ENCODE peak calls at places on chromosomes 6 and 20, in six cellular contexts. One of them, this sample, is unnamed.
A peak's percentile ranks its signal among the peaks of the same experiment; 100 is the strongest.

GRCh38 chr6:36334832-36335459 is 1.7 kb downstream of the BNIP5 start:
- DNase-seq in stimulated activated CD4-positive, alpha-beta T cell treated with anti-CD3 and anti-CD28 coated beads, Interleukin-2, amount 100 ng/mL, for 24 hours: no peak
- DNase-seq in left kidney: peak; percentile 36
- DNase-seq in cardiac muscle cell: no peak
- DNase-seq in stimulated activated naive B cell treated with anti-CD40 and anti-IgM and Interleukin-4, amounts not matched to agents 10 μg/mL and 1 μg/mL and 100 μg/mL, for 72 hours: no peak
- DNase-seq in MM.1S: no peak
- DNase-seq in this sample: no peak

GRCh38 chr6:71333700-71334099 is 45.1 kb downstream of the OGFRL1 start:
- DNase-seq in stimulated activated CD4-positive, alpha-beta T cell treated with anti-CD3 and anti-CD28 coated beads, Interleukin-2, amount 100 ng/mL, for 24 hours: no peak
- DNase-seq in left kidney: no peak
- DNase-seq in cardiac muscle cell: no peak
- DNase-seq in stimulated activated naive B cell treated with anti-CD40 and anti-IgM and Interleukin-4, amounts not matched to agents 10 μg/mL and 1 μg/mL and 100 μg/mL, for 72 hours: no peak
- DNase-seq in MM.1S: no peak
- DNase-seq in this sample: no peak

GRCh38 chr20:43138061-43138860 is 51.4 kb downstream of the PTPRT start:
- DNase-seq in stimulated activated CD4-positive, alpha-beta T cell treated with anti-CD3 and anti-CD28 coated beads, Interleukin-2, amount 100 ng/mL, for 24 hours: no peak
- DNase-seq in left kidney: no peak
- DNase-seq in cardiac muscle cell: no peak
- DNase-seq in stimulated activated naive B cell treated with anti-CD40 and anti-IgM and Interleukin-4, amounts not matched to agents 10 μg/mL and 1 μg/mL and 100 μg/mL, for 72 hours: no peak
- DNase-seq in MM.1S: no peak
- DNase-seq in this sample: no peak

GRCh38 chr6:125789576-125790402 is 971 bp upstream of the NCOA7 start:
- DNase-seq in stimulated activated CD4-positive, alpha-beta T cell treated with anti-CD3 and anti-CD28 coated beads, Interleukin-2, amount 100 ng/mL, for 24 hours: peak; percentile 50
- DNase-seq in left kidney: peak; percentile 75
- DNase-seq in cardiac muscle cell: peak; percentile 14
- DNase-seq in stimulated activated naive B cell treated with anti-CD40 and anti-IgM and Interleukin-4, amounts not matched to agents 10 μg/mL and 1 μg/mL and 100 μg/mL, for 72 hours: no peak
- DNase-seq in MM.1S: peak; percentile 58
- DNase-seq in this sample: peak; percentile 55

GRCh38 chr20:36349384-36350170 is 43.4 kb downstream of the DLGAP4 start:
- DNase-seq in stimulated activated CD4-positive, alpha-beta T cell treated with anti-CD3 and anti-CD28 coated beads, Interleukin-2, amount 100 ng/mL, for 24 hours: no peak
- DNase-seq in left kidney: no peak
- DNase-seq in cardiac muscle cell: no peak
- DNase-seq in stimulated activated naive B cell treated with anti-CD40 and anti-IgM and Interleukin-4, amounts not matched to agents 10 μg/mL and 1 μg/mL and 100 μg/mL, for 72 hours: no peak
- DNase-seq in MM.1S: no peak
- DNase-seq in this sample: no peak

GRCh38 chr6:118725944-118726343 is 74.6 kb upstream of the CEP85L start:
- DNase-seq in stimulated activated CD4-positive, alpha-beta T cell treated with anti-CD3 and anti-CD28 coated beads, Interleukin-2, amount 100 ng/mL, for 24 hours: peak; percentile 76
- DNase-seq in left kidney: no peak
- DNase-seq in cardiac muscle cell: no peak
- DNase-seq in stimulated activated naive B cell treated with anti-CD40 and anti-IgM and Interleukin-4, amounts not matched to agents 10 μg/mL and 1 μg/mL and 100 μg/mL, for 72 hours: no peak
- DNase-seq in MM.1S: no peak
- DNase-seq in this sample: no peak

GRCh38 chr6:56255370-56255769 is 8.0 kb upstream of the COL21A1 start:
- DNase-seq in stimulated activated CD4-positive, alpha-beta T cell treated with anti-CD3 and anti-CD28 coated beads, Interleukin-2, amount 100 ng/mL, for 24 hours: no peak
- DNase-seq in left kidney: peak; percentile 16
- DNase-seq in cardiac muscle cell: no peak
- DNase-seq in stimulated activated naive B cell treated with anti-CD40 and anti-IgM and Interleukin-4, amounts not matched to agents 10 μg/mL and 1 μg/mL and 100 μg/mL, for 72 hours: no peak
- DNase-seq in MM.1S: no peak
- DNase-seq in this sample: no peak

GRCh38 chr6:157233156-157233555 is 90.2 kb downstream of the TMEM242 start:
- DNase-seq in stimulated activated CD4-positive, alpha-beta T cell treated with anti-CD3 and anti-CD28 coated beads, Interleukin-2, amount 100 ng/mL, for 24 hours: no peak
- DNase-seq in left kidney: no peak
- DNase-seq in cardiac muscle cell: no peak
- DNase-seq in stimulated activated naive B cell treated with anti-CD40 and anti-IgM and Interleukin-4, amounts not matched to agents 10 μg/mL and 1 μg/mL and 100 μg/mL, for 72 hours: no peak
- DNase-seq in MM.1S: no peak
- DNase-seq in this sample: no peak

GRCh38 chr6:111486921-111487320 is 3.9 kb upstream of the REV3L start:
- DNase-seq in stimulated activated CD4-positive, alpha-beta T cell treated with anti-CD3 and anti-CD28 coated beads, Interleukin-2, amount 100 ng/mL, for 24 hours: no peak
- DNase-seq in left kidney: no peak
- DNase-seq in cardiac muscle cell: no peak
- DNase-seq in stimulated activated naive B cell treated with anti-CD40 and anti-IgM and Interleukin-4, amounts not matched to agents 10 μg/mL and 1 μg/mL and 100 μg/mL, for 72 hours: no peak
- DNase-seq in MM.1S: no peak
- DNase-seq in this sample: no peak

GRCh38 chr6:89084954-89085353 is 4.4 kb downstream of the PNRC1 start:
- DNase-seq in stimulated activated CD4-positive, alpha-beta T cell treated with anti-CD3 and anti-CD28 coated beads, Interleukin-2, amount 100 ng/mL, for 24 hours: no peak
- DNase-seq in left kidney: no peak
- DNase-seq in cardiac muscle cell: no peak
- DNase-seq in stimulated activated naive B cell treated with anti-CD40 and anti-IgM and Interleukin-4, amounts not matched to agents 10 μg/mL and 1 μg/mL and 100 μg/mL, for 72 hours: no peak
- DNase-seq in MM.1S: no peak
- DNase-seq in this sample: no peak

GRCh38 chr6:150271501-150272263 is 97.1 kb upstream of the IYD start:
- DNase-seq in stimulated activated CD4-positive, alpha-beta T cell treated with anti-CD3 and anti-CD28 coated beads, Interleukin-2, amount 100 ng/mL, for 24 hours: no peak
- DNase-seq in left kidney: no peak
- DNase-seq in cardiac muscle cell: no peak
- DNase-seq in stimulated activated naive B cell treated with anti-CD40 and anti-IgM and Interleukin-4, amounts not matched to agents 10 μg/mL and 1 μg/mL and 100 μg/mL, for 72 hours: no peak
- DNase-seq in MM.1S: no peak
- DNase-seq in this sample: no peak

GRCh38 chr6:3919130-3919628 is 70.0 kb downstream of the FAM50B start:
- DNase-seq in stimulated activated CD4-positive, alpha-beta T cell treated with anti-CD3 and anti-CD28 coated beads, Interleukin-2, amount 100 ng/mL, for 24 hours: no peak
- DNase-seq in left kidney: peak; percentile 26
- DNase-seq in cardiac muscle cell: peak; percentile 49
- DNase-seq in stimulated activated naive B cell treated with anti-CD40 and anti-IgM and Interleukin-4, amounts not matched to agents 10 μg/mL and 1 μg/mL and 100 μg/mL, for 72 hours: no peak
- DNase-seq in MM.1S: no peak
- DNase-seq in this sample: no peak

GRCh38 chr6:5665173-5665572 is 341.6 kb downstream of the NRN1 start:
- DNase-seq in stimulated activated CD4-positive, alpha-beta T cell treated with anti-CD3 and anti-CD28 coated beads, Interleukin-2, amount 100 ng/mL, for 24 hours: no peak
- DNase-seq in left kidney: no peak
- DNase-seq in cardiac muscle cell: no peak
- DNase-seq in stimulated activated naive B cell treated with anti-CD40 and anti-IgM and Interleukin-4, amounts not matched to agents 10 μg/mL and 1 μg/mL and 100 μg/mL, for 72 hours: peak; percentile 23
- DNase-seq in MM.1S: peak; percentile 42
- DNase-seq in this sample: no peak

GRCh38 chr20:59415224-59415623 is 114.8 kb downstream of the EDN3 start:
- DNase-seq in stimulated activated CD4-positive, alpha-beta T cell treated with anti-CD3 and anti-CD28 coated beads, Interleukin-2, amount 100 ng/mL, for 24 hours: no peak
- DNase-seq in left kidney: no peak
- DNase-seq in cardiac muscle cell: no peak
- DNase-seq in stimulated activated naive B cell treated with anti-CD40 and anti-IgM and Interleukin-4, amounts not matched to agents 10 μg/mL and 1 μg/mL and 100 μg/mL, for 72 hours: no peak
- DNase-seq in MM.1S: no peak
- DNase-seq in this sample: no peak

GRCh38 chr20:38692436-38693411 is 31.6 kb upstream of the SLC32A1 start:
- DNase-seq in stimulated activated CD4-positive, alpha-beta T cell treated with anti-CD3 and anti-CD28 coated beads, Interleukin-2, amount 100 ng/mL, for 24 hours: peak; percentile 62
- DNase-seq in left kidney: peak; percentile 95
- DNase-seq in cardiac muscle cell: peak; percentile 92
- DNase-seq in stimulated activated naive B cell treated with anti-CD40 and anti-IgM and Interleukin-4, amounts not matched to agents 10 μg/mL and 1 μg/mL and 100 μg/mL, for 72 hours: no peak
- DNase-seq in MM.1S: peak; percentile 63
- DNase-seq in this sample: no peak

GRCh38 chr6:17986656-17987575 is 519 bp downstream of the KIF13A start:
- DNase-seq in stimulated activated CD4-positive, alpha-beta T cell treated with anti-CD3 and anti-CD28 coated beads, Interleukin-2, amount 100 ng/mL, for 24 hours: peak; percentile 17
- DNase-seq in left kidney: peak; percentile 90
- DNase-seq in cardiac muscle cell: peak; percentile 70
- DNase-seq in stimulated activated naive B cell treated with anti-CD40 and anti-IgM and Interleukin-4, amounts not matched to agents 10 μg/mL and 1 μg/mL and 100 μg/mL, for 72 hours: no peak
- DNase-seq in MM.1S: peak; percentile 6
- DNase-seq in this sample: no peak

GRCh38 chr6:96014846-96015245 is 928 bp upstream of the FUT9 start:
- DNase-seq in stimulated activated CD4-positive, alpha-beta T cell treated with anti-CD3 and anti-CD28 coated beads, Interleukin-2, amount 100 ng/mL, for 24 hours: no peak
- DNase-seq in left kidney: peak; percentile 31
- DNase-seq in cardiac muscle cell: no peak
- DNase-seq in stimulated activated naive B cell treated with anti-CD40 and anti-IgM and Interleukin-4, amounts not matched to agents 10 μg/mL and 1 μg/mL and 100 μg/mL, for 72 hours: no peak
- DNase-seq in MM.1S: no peak
- DNase-seq in this sample: no peak

GRCh38 chr6:125107896-125108295 is 45.7 kb upstream of the TPD52L1 start:
- DNase-seq in stimulated activated CD4-positive, alpha-beta T cell treated with anti-CD3 and anti-CD28 coated beads, Interleukin-2, amount 100 ng/mL, for 24 hours: no peak
- DNase-seq in left kidney: no peak
- DNase-seq in cardiac muscle cell: no peak
- DNase-seq in stimulated activated naive B cell treated with anti-CD40 and anti-IgM and Interleukin-4, amounts not matched to agents 10 μg/mL and 1 μg/mL and 100 μg/mL, for 72 hours: no peak
- DNase-seq in MM.1S: no peak
- DNase-seq in this sample: no peak

GRCh38 chr6:149846321-149846720 is 17.8 kb downstream of the LRP11 start:
- DNase-seq in stimulated activated CD4-positive, alpha-beta T cell treated with anti-CD3 and anti-CD28 coated beads, Interleukin-2, amount 100 ng/mL, for 24 hours: no peak
- DNase-seq in left kidney: no peak
- DNase-seq in cardiac muscle cell: no peak
- DNase-seq in stimulated activated naive B cell treated with anti-CD40 and anti-IgM and Interleukin-4, amounts not matched to agents 10 μg/mL and 1 μg/mL and 100 μg/mL, for 72 hours: no peak
- DNase-seq in MM.1S: no peak
- DNase-seq in this sample: no peak

GRCh38 chr6:106927531-106928398 is 46.8 kb downstream of the CD24 start:
- DNase-seq in stimulated activated CD4-positive, alpha-beta T cell treated with anti-CD3 and anti-CD28 coated beads, Interleukin-2, amount 100 ng/mL, for 24 hours: peak; percentile 36
- DNase-seq in left kidney: peak; percentile 94
- DNase-seq in cardiac muscle cell: peak; percentile 91
- DNase-seq in stimulated activated naive B cell treated with anti-CD40 and anti-IgM and Interleukin-4, amounts not matched to agents 10 μg/mL and 1 μg/mL and 100 μg/mL, for 72 hours: no peak
- DNase-seq in MM.1S: peak; percentile 53
- DNase-seq in this sample: no peak

GRCh38 chr20:64216036-64216435 is 39.5 kb upstream of the PCMTD2 start:
- DNase-seq in stimulated activated CD4-positive, alpha-beta T cell treated with anti-CD3 and anti-CD28 coated beads, Interleukin-2, amount 100 ng/mL, for 24 hours: no peak
- DNase-seq in left kidney: no peak
- DNase-seq in cardiac muscle cell: no peak
- DNase-seq in stimulated activated naive B cell treated with anti-CD40 and anti-IgM and Interleukin-4, amounts not matched to agents 10 μg/mL and 1 μg/mL and 100 μg/mL, for 72 hours: no peak
- DNase-seq in MM.1S: no peak
- DNase-seq in this sample: no peak

GRCh38 chr6:130946076-130946475 is 117.0 kb downstream of the EPB41L2 start:
- DNase-seq in stimulated activated CD4-positive, alpha-beta T cell treated with anti-CD3 and anti-CD28 coated beads, Interleukin-2, amount 100 ng/mL, for 24 hours: no peak
- DNase-seq in left kidney: no peak
- DNase-seq in cardiac muscle cell: no peak
- DNase-seq in stimulated activated naive B cell treated with anti-CD40 and anti-IgM and Interleukin-4, amounts not matched to agents 10 μg/mL and 1 μg/mL and 100 μg/mL, for 72 hours: no peak
- DNase-seq in MM.1S: no peak
- DNase-seq in this sample: no peak

GRCh38 chr6:111663692-111664564 is 58.2 kb upstream of the TRAF3IP2 start:
- DNase-seq in stimulated activated CD4-positive, alpha-beta T cell treated with anti-CD3 and anti-CD28 coated beads, Interleukin-2, amount 100 ng/mL, for 24 hours: no peak
- DNase-seq in left kidney: peak; percentile 96
- DNase-seq in cardiac muscle cell: peak; percentile 79
- DNase-seq in stimulated activated naive B cell treated with anti-CD40 and anti-IgM and Interleukin-4, amounts not matched to agents 10 μg/mL and 1 μg/mL and 100 μg/mL, for 72 hours: no peak
- DNase-seq in MM.1S: no peak
- DNase-seq in this sample: peak; percentile 33

GRCh38 chr6:33147807-33148666 is 44.2 kb downstream of the COL11A2 start:
- DNase-seq in stimulated activated CD4-positive, alpha-beta T cell treated with anti-CD3 and anti-CD28 coated beads, Interleukin-2, amount 100 ng/mL, for 24 hours: no peak
- DNase-seq in left kidney: peak; percentile 69
- DNase-seq in cardiac muscle cell: peak; percentile 49
- DNase-seq in stimulated activated naive B cell treated with anti-CD40 and anti-IgM and Interleukin-4, amounts not matched to agents 10 μg/mL and 1 μg/mL and 100 μg/mL, for 72 hours: no peak
- DNase-seq in MM.1S: no peak
- DNase-seq in this sample: no peak

GRCh38 chr6:75481936-75482593 is 11.5 kb downstream of the FILIP1 start:
- DNase-seq in stimulated activated CD4-positive, alpha-beta T cell treated with anti-CD3 and anti-CD28 coated beads, Interleukin-2, amount 100 ng/mL, for 24 hours: no peak
- DNase-seq in left kidney: no peak
- DNase-seq in cardiac muscle cell: no peak
- DNase-seq in stimulated activated naive B cell treated with anti-CD40 and anti-IgM and Interleukin-4, amounts not matched to agents 10 μg/mL and 1 μg/mL and 100 μg/mL, for 72 hours: no peak
- DNase-seq in MM.1S: no peak
- DNase-seq in this sample: no peak

GRCh38 chr6:158408552-158409130 is 96.4 kb downstream of the TULP4 start:
- DNase-seq in stimulated activated CD4-positive, alpha-beta T cell treated with anti-CD3 and anti-CD28 coated beads, Interleukin-2, amount 100 ng/mL, for 24 hours: no peak
- DNase-seq in left kidney: peak; percentile 45
- DNase-seq in cardiac muscle cell: peak; percentile 25
- DNase-seq in stimulated activated naive B cell treated with anti-CD40 and anti-IgM and Interleukin-4, amounts not matched to agents 10 μg/mL and 1 μg/mL and 100 μg/mL, for 72 hours: no peak
- DNase-seq in MM.1S: no peak
- DNase-seq in this sample: no peak

GRCh38 chr20:45174434-45175364 is at the start of gene PI3:
- DNase-seq in stimulated activated CD4-positive, alpha-beta T cell treated with anti-CD3 and anti-CD28 coated beads, Interleukin-2, amount 100 ng/mL, for 24 hours: no peak
- DNase-seq in left kidney: no peak
- DNase-seq in cardiac muscle cell: no peak
- DNase-seq in stimulated activated naive B cell treated with anti-CD40 and anti-IgM and Interleukin-4, amounts not matched to agents 10 μg/mL and 1 μg/mL and 100 μg/mL, for 72 hours: no peak
- DNase-seq in MM.1S: no peak
- DNase-seq in this sample: no peak

GRCh38 chr6:150267686-150268561 is 100.9 kb upstream of the IYD start:
- DNase-seq in stimulated activated CD4-positive, alpha-beta T cell treated with anti-CD3 and anti-CD28 coated beads, Interleukin-2, amount 100 ng/mL, for 24 hours: no peak
- DNase-seq in left kidney: peak; percentile 41
- DNase-seq in cardiac muscle cell: no peak
- DNase-seq in stimulated activated naive B cell treated with anti-CD40 and anti-IgM and Interleukin-4, amounts not matched to agents 10 μg/mL and 1 μg/mL and 100 μg/mL, for 72 hours: no peak
- DNase-seq in MM.1S: no peak
- DNase-seq in this sample: no peak

GRCh38 chr6:22383016-22383415 is 86.2 kb upstream of the PRL start:
- DNase-seq in stimulated activated CD4-positive, alpha-beta T cell treated with anti-CD3 and anti-CD28 coated beads, Interleukin-2, amount 100 ng/mL, for 24 hours: no peak
- DNase-seq in left kidney: no peak
- DNase-seq in cardiac muscle cell: no peak
- DNase-seq in stimulated activated naive B cell treated with anti-CD40 and anti-IgM and Interleukin-4, amounts not matched to agents 10 μg/mL and 1 μg/mL and 100 μg/mL, for 72 hours: no peak
- DNase-seq in MM.1S: no peak
- DNase-seq in this sample: no peak

GRCh38 chr6:127606131-127606562 is 29.2 kb downstream of the C6orf58 start:
- DNase-seq in stimulated activated CD4-positive, alpha-beta T cell treated with anti-CD3 and anti-CD28 coated beads, Interleukin-2, amount 100 ng/mL, for 24 hours: no peak
- DNase-seq in left kidney: peak; percentile 95
- DNase-seq in cardiac muscle cell: peak; percentile 75
- DNase-seq in stimulated activated naive B cell treated with anti-CD40 and anti-IgM and Interleukin-4, amounts not matched to agents 10 μg/mL and 1 μg/mL and 100 μg/mL, for 72 hours: no peak
- DNase-seq in MM.1S: peak; percentile 15
- DNase-seq in this sample: no peak

GRCh38 chr6:47306887-47307286 is 2.8 kb downstream of the TNFRSF21 start:
- DNase-seq in stimulated activated CD4-positive, alpha-beta T cell treated with anti-CD3 and anti-CD28 coated beads, Interleukin-2, amount 100 ng/mL, for 24 hours: no peak
- DNase-seq in left kidney: no peak
- DNase-seq in cardiac muscle cell: no peak
- DNase-seq in stimulated activated naive B cell treated with anti-CD40 and anti-IgM and Interleukin-4, amounts not matched to agents 10 μg/mL and 1 μg/mL and 100 μg/mL, for 72 hours: no peak
- DNase-seq in MM.1S: no peak
- DNase-seq in this sample: no peak

GRCh38 chr20:58005581-58006345 is 222.7 kb downstream of the ANKRD60 start:
- DNase-seq in stimulated activated CD4-positive, alpha-beta T cell treated with anti-CD3 and anti-CD28 coated beads, Interleukin-2, amount 100 ng/mL, for 24 hours: no peak
- DNase-seq in left kidney: no peak
- DNase-seq in cardiac muscle cell: no peak
- DNase-seq in stimulated activated naive B cell treated with anti-CD40 and anti-IgM and Interleukin-4, amounts not matched to agents 10 μg/mL and 1 μg/mL and 100 μg/mL, for 72 hours: no peak
- DNase-seq in MM.1S: no peak
- DNase-seq in this sample: no peak

GRCh38 chr6:106315765-106316375 is 9.7 kb downstream of the ATG5 start:
- DNase-seq in stimulated activated CD4-positive, alpha-beta T cell treated with anti-CD3 and anti-CD28 coated beads, Interleukin-2, amount 100 ng/mL, for 24 hours: no peak
- DNase-seq in left kidney: no peak
- DNase-seq in cardiac muscle cell: no peak
- DNase-seq in stimulated activated naive B cell treated with anti-CD40 and anti-IgM and Interleukin-4, amounts not matched to agents 10 μg/mL and 1 μg/mL and 100 μg/mL, for 72 hours: no peak
- DNase-seq in MM.1S: no peak
- DNase-seq in this sample: peak; percentile 6

GRCh38 chr6:47483853-47484546 is 6.4 kb downstream of the CD2AP start:
- DNase-seq in stimulated activated CD4-positive, alpha-beta T cell treated with anti-CD3 and anti-CD28 coated beads, Interleukin-2, amount 100 ng/mL, for 24 hours: no peak
- DNase-seq in left kidney: no peak
- DNase-seq in cardiac muscle cell: no peak
- DNase-seq in stimulated activated naive B cell treated with anti-CD40 and anti-IgM and Interleukin-4, amounts not matched to agents 10 μg/mL and 1 μg/mL and 100 μg/mL, for 72 hours: no peak
- DNase-seq in MM.1S: no peak
- DNase-seq in this sample: no peak

GRCh38 chr6:10883312-10884244 is 1.7 kb upstream of the GCM2 start:
- DNase-seq in stimulated activated CD4-positive, alpha-beta T cell treated with anti-CD3 and anti-CD28 coated beads, Interleukin-2, amount 100 ng/mL, for 24 hours: no peak
- DNase-seq in left kidney: peak; percentile 54
- DNase-seq in cardiac muscle cell: no peak
- DNase-seq in stimulated activated naive B cell treated with anti-CD40 and anti-IgM and Interleukin-4, amounts not matched to agents 10 μg/mL and 1 μg/mL and 100 μg/mL, for 72 hours: no peak
- DNase-seq in MM.1S: no peak
- DNase-seq in this sample: no peak

GRCh38 chr6:17542243-17542642 is 57.9 kb upstream of the FAM8A1 start:
- DNase-seq in stimulated activated CD4-positive, alpha-beta T cell treated with anti-CD3 and anti-CD28 coated beads, Interleukin-2, amount 100 ng/mL, for 24 hours: no peak
- DNase-seq in left kidney: no peak
- DNase-seq in cardiac muscle cell: no peak
- DNase-seq in stimulated activated naive B cell treated with anti-CD40 and anti-IgM and Interleukin-4, amounts not matched to agents 10 μg/mL and 1 μg/mL and 100 μg/mL, for 72 hours: no peak
- DNase-seq in MM.1S: no peak
- DNase-seq in this sample: no peak

This sample was measured in NCI-H187 treated with DMSO at 0.1 percent for 48 hours.